ENCODE peak calls at places on chromosomes 6 and 20, in five cellular contexts. K is IMR-90, O is GM12865, B is choroid plexus epithelial cell, D is left lung. U is an unnamed sample.

GRCh38 chr20:50071039-50071888 is 41.7 kb downstream of the UBE2V1 start:
- DNase-seq in K (peak), D (peak), B (peak), O (peak), U (peak)

GRCh38 chr6:108732101-108732870 is 115.9 kb upstream of the ARMC2 start:
- DNase-seq in D (no peak), K (peak), O (no peak), B (no peak), U (no peak)

GRCh38 chr20:40563296-40563950 is 125.6 kb downstream of the MAFB start:
- DNase-seq in K (no peak), D (peak), B (peak), O (no peak), U (peak)

GRCh38 chr6:152441892-152442291 is 195.3 kb downstream of the SYNE1 start:
- DNase-seq in O (no peak), B (no peak), K (no peak), D (no peak), U (no peak)

GRCh38 chr20:48051810-48052491 is 266.7 kb upstream of the SULF2 start:
- DNase-seq in K (peak), D (no peak), O (no peak), B (peak), U (peak)

GRCh38 chr20:1567392-1568165 is 10.1 kb upstream of the SIRPD start:
- DNase-seq in O (no peak), B (peak), K (peak), D (no peak), U (peak)

GRCh38 chr6:138428943-138429616 is 25.1 kb downstream of the HEBP2 start:
- DNase-seq in O (peak), D (no peak), B (peak), K (peak), U (peak)

GRCh38 chr6:50093938-50094272 is 44.2 kb upstream of the DEFB112 start:
- DNase-seq in K (no peak), D (no peak), B (no peak), O (no peak), U (no peak)

GRCh38 chr20:6298049-6298448 is 175.2 kb upstream of the FERMT1 start:
- DNase-seq in D (no peak), B (no peak), O (no peak), K (no peak), U (no peak)

GRCh38 chr6:63598001-63598250 is 25.6 kb downstream of the LOC128125822 start:
- DNase-seq in K (no peak), B (no peak), O (no peak), D (no peak), U (no peak)

GRCh38 chr6:56863366-56863765 is 91.5 kb upstream of the BEND6 start:
- DNase-seq in D (no peak), O (no peak), B (peak), K (peak), U (peak)

GRCh38 chr6:167683028-167683862 is 143.5 kb upstream of the AFDN start:
- DNase-seq in O (no peak), B (peak), D (peak), K (peak), U (peak)

GRCh38 chr6:27505209-27506027 is 32.5 kb upstream of the ZNF184 start:
- DNase-seq in O (peak), D (no peak), B (peak), K (peak), U (peak)

GRCh38 chr20:63979549-63980316 is at the start of gene SAMD10:
- DNase-seq in O (peak), D (peak), K (peak), B (peak), U (no peak)

GRCh38 chr6:101605426-101605825 is 211.9 kb downstream of the GRIK2 start:
- DNase-seq in B (no peak), O (no peak), K (no peak), D (no peak), U (no peak)

GRCh38 chr6:108836061-108836460 is 12.2 kb upstream of the ARMC2 start:
- DNase-seq in D (no peak), O (no peak), K (peak), B (peak), U (no peak)

GRCh38 chr6:161443868-161444267 is 170.0 kb upstream of the AGPAT4 start:
- DNase-seq in O (no peak), K (no peak), B (no peak), D (no peak), U (no peak)

GRCh38 chr6:161446296-161446925 is 172.6 kb upstream of the AGPAT4 start:
- DNase-seq in K (no peak), O (no peak), D (no peak), B (no peak), U (no peak)

GRCh38 chr6:161442381-161442858 is 168.6 kb upstream of the AGPAT4 start:
- DNase-seq in B (no peak), K (no peak), D (no peak), O (no peak), U (no peak)

GRCh38 chr6:161444966-161445799 is 171.3 kb upstream of the AGPAT4 start:
- DNase-seq in K (peak), D (no peak), B (no peak), O (no peak), U (no peak)

GRCh38 chr6:161444464-161444863 is 170.6 kb upstream of the AGPAT4 start:
- DNase-seq in K (peak), B (peak), O (no peak), D (no peak), U (no peak)
- TF ChIP-seq CTCF in K (no peak), B (peak), O (no peak), D (no peak), U (peak)

GRCh38 chr6:41469156-41469950 is 76.8 kb upstream of the FOXP4 start:
- DNase-seq in B (no peak), K (no peak), O (no peak), D (no peak), U (no peak)
- H3K4me3 ChIP-seq in B (peak), K (no peak), O (no peak), D (no peak), U (no peak)

DNA sequence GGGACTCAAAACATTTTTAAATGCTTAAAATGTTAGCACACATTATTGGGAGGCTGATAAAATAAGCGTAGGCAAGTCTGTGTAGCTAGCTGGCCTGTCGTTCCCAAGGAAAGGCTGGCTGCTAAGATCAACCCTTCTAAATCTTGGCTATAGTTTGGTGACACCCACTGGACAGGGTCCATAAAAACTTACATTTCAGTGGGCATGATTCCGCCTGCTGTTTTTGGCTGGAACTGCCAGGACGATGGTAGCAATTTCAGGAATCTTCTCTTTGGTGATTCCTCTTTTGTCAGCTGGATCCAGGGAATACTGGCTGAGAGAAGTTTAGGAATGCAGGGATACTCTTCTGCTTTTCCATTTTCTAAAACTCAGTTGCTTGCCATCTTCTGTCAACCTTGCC is 162.2 kb downstream of the NKAIN2 start:
- DNase-seq in B (peak), K (peak), O (no peak), D (no peak), U (no peak)
- TF ChIP-seq CTCF in B (peak), K (peak), O (peak), D (no peak), U (peak)

GRCh38 chr20:61551401-61551800 is 299.3 kb downstream of the CDH4 start:
- DNase-seq in O (no peak), B (no peak), D (no peak), K (no peak), U (no peak)

GRCh38 chr20:61557603-61558002 is 305.5 kb downstream of the CDH4 start:
- DNase-seq in D (no peak), O (no peak), K (no peak), B (no peak), U (no peak)

GRCh38 chr20:61558726-61559125 is 306.7 kb downstream of the CDH4 start:
- DNase-seq in D (no peak), K (peak), B (peak), O (no peak), U (no peak)

GRCh38 chr20:61556116-61556515 is 304.1 kb downstream of the CDH4 start:
- DNase-seq in D (no peak), K (peak), O (no peak), B (peak), U (peak)

GRCh38 chr20:61554617-61555016 is 302.6 kb downstream of the CDH4 start:
- DNase-seq in O (no peak), K (no peak), B (no peak), D (no peak), U (no peak)
- H3K4me3 ChIP-seq in O (no peak), K (no peak), B (no peak), D (no peak), U (no peak)

DNA sequence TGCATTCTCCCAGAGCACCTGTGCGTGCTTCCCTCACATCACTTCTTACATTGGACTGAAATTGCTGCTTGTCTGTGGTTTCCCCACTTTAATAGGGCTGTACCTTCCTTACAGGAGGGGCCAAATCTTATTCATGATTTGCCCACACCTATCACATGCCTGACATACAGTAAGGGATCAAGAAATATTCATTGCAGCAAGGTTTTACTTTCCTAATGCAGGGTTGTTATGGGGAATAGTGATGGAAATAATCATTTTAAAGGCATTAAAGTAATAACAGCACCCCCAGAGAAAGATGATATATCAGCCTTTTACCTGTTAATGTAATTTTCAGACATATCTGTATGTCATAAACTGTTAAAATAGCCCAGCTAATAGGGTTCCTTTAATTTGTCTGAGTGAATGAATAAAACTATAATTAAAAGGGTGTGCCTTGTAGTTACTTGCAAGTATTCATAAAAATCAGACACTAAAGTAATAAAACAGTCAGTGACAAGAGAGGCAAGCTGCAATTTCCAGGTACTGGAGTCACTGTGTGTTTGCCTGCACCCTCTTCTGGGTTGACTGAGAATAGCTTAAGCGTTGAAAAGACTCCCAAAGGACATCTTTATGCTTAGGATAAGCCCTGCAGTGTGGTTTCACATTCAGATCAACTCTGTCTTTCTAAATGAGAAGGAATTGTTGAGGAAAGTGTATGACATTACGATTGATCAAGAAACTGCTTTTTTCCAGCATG is 182.7 kb downstream of the PHACTR1 start:
- DNase-seq in D (no peak), B (no peak), O (no peak), K (no peak), U (no peak)
- TF ChIP-seq CTCF in D (no peak), B (no peak), O (no peak), K (no peak), U (no peak)

DNA sequence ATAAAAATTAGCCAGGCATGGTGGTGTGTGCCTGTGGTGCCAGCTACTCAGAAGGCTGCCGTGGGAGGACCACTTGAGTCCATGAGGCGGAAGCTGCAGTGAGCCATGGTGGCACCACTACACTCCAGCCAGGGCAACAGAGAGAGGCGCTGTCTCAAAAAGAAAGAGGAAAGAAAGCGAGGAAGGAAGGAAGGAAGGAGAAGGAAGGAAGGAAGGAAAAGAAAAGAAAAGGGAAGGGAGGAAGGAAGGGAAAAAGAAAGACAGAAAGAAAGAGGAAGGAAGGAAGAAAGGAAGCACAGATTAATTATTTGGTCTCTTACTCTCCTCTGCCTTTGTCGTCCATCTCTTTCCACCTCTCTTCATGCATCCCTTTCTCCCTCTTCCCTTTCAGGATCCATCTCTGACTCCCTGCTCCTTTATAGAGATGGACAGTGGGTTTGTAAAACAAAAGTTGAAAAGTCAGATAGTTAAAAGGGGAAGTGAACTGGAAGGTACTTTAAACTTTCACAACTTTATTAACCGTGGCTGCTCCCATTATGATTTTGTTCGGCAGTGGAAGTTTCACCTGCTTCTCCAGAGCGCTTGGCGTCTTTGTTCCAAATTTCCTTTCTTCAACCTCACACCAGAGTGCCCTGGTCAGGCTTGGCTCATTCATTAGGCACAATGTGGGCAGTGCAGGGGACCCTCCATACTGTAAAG is 1.5 kb downstream of the HLA-DQA1 start:
- DNase-seq in K (no peak), D (no peak), B (no peak), O (peak), U (no peak)
- H3K4me3 ChIP-seq in K (no peak), D (peak), B (no peak), O (peak), U (no peak)

GRCh38 chr20:4233520-4233919 is 218.2 kb upstream of the RNF24 start:
- DNase-seq in B (no peak), O (peak), K (no peak), D (no peak), U (no peak)
- TF ChIP-seq CTCF in B (peak), O (peak), K (peak), D (no peak), U (peak)

GRCh38 chr6:42787018-42787611 is 5.3 kb downstream of the BICRAL start:
- DNase-seq in B (no peak), D (no peak), O (no peak), K (no peak), U (no peak)

GRCh38 chr6:42788671-42789070 is 6.8 kb downstream of the BICRAL start:
- DNase-seq in K (no peak), D (no peak), B (no peak), O (no peak), U (no peak)

GRCh38 chr6:42784739-42785498 is 3.1 kb downstream of the BICRAL start:
- DNase-seq in O (no peak), D (no peak), B (no peak), K (no peak), U (no peak)

GRCh38 chr6:42783876-42784738 is 2.3 kb downstream of the BICRAL start:
- DNase-seq in O (peak), D (no peak), B (peak), K (no peak), U (peak)

GRCh38 chr6:42786525-42786985 is 4.7 kb downstream of the BICRAL start:
- DNase-seq in K (no peak), B (no peak), D (no peak), O (no peak), U (no peak)
- H3K4me3 ChIP-seq in K (no peak), B (no peak), D (no peak), O (no peak), U (no peak)

U was measured in brain microvascular endothelial cell.